ENCODE peak calls at places on chromosome 17, in four cellular contexts. G is adipocyte, E is PC-9, R is A549. X is an unnamed sample.
A peak's percentile ranks its signal among the peaks of the same experiment; 100 is the strongest.

GRCh38 chr17:80991645-80992076 is at the start of gene CHMP6:
- DNase-seq in G (peak; percentile 86), E (peak; percentile 71), R (peak; percentile 87), X (peak; percentile 58)

GRCh38 chr17:75697651-75698291 is 23.5 kb upstream of the ITGB4 start:
- DNase-seq in G (no peak), E (no peak), R (no peak), X (no peak)

GRCh38 chr17:14904406-14904805 is 360.7 kb downstream of the PMP22 start:
- DNase-seq in G (no peak), E (no peak), R (no peak), X (no peak)

GRCh38 chr17:16287563-16288027 is 65.7 kb downstream of the CENPV start:
- DNase-seq in G (peak; percentile 87), E (peak; percentile 58), R (peak; percentile 60), X (peak; percentile 26)

GRCh38 chr17:50468120-50469004 is at the start of gene CHAD:
- DNase-seq in G (peak; percentile 45), E (no peak), R (no peak), X (no peak)

GRCh38 chr17:83008526-83008925 is 70.9 kb upstream of the METRNL start:
- DNase-seq in G (no peak), E (no peak), R (no peak), X (no peak)

GRCh38 chr17:66040402-66040801 is 151.5 kb downstream of the CEP112 start:
- DNase-seq in G (no peak), E (no peak), R (peak; percentile 23), X (no peak)

GRCh38 chr17:16649585-16649984 is 4.1 kb downstream of the ZNF624 start:
- DNase-seq in G (no peak), E (no peak), R (no peak), X (no peak)

GRCh38 chr17:45719335-45720071 is 64.6 kb upstream of the CRHR1 start:
- DNase-seq in G (peak; percentile 60), E (peak; percentile 25), R (peak; percentile 77), X (no peak)

GRCh38 chr17:13931111-13931526 is 138.2 kb upstream of the COX10 start:
- DNase-seq in G (no peak), E (no peak), R (no peak), X (no peak)

GRCh38 chr17:64097196-64097936 is 32.6 kb downstream of the ERN1 start:
- DNase-seq in G (peak; percentile 55), E (no peak), R (no peak), X (no peak)

GRCh38 chr17:81443269-81443668 is 48.0 kb downstream of the BAHCC1 start:
- DNase-seq in G (no peak), E (no peak), R (no peak), X (no peak)

GRCh38 chr17:45405250-45406086 is 27.2 kb downstream of the ARHGAP27 start:
- DNase-seq in G (no peak), E (no peak), R (peak; percentile 42), X (peak; percentile 54)

GRCh38 chr17:80861892-80862291 is 129.7 kb upstream of the CHMP6 start:
- DNase-seq in G (peak; percentile 16), E (no peak), R (peak; percentile 58), X (peak; percentile 42)

GRCh38 chr17:42199411-42200011 is 5.2 kb upstream of the GHDC start:
- DNase-seq in G (no peak), E (no peak), R (no peak), X (no peak)

GRCh38 chr17:17035920-17036319 is 6.3 kb upstream of the MPRIP start:
- DNase-seq in G (no peak), E (no peak), R (no peak), X (no peak)

GRCh38 chr17:59893617-59894100 is 738 bp downstream of the RPS6KB1 start:
- DNase-seq in G (peak; percentile 55), E (no peak), R (peak; percentile 34), X (peak; percentile 59)

GRCh38 chr17:16091773-16092172 is 92.1 kb downstream of the TTC19 start:
- DNase-seq in G (no peak), E (no peak), R (no peak), X (no peak)

GRCh38 chr17:75679706-75680201 is 12.6 kb downstream of the SAP30BP start:
- DNase-seq in G (peak; percentile 51), E (peak; percentile 77), R (peak; percentile 89), X (no peak)

GRCh38 chr17:80821546-80821945 is 170.1 kb upstream of the CHMP6 start:
- DNase-seq in G (no peak), E (no peak), R (no peak), X (no peak)

GRCh38 chr17:61659437-61659836 is 68.4 kb upstream of the NACA2 start:
- DNase-seq in G (no peak), E (no peak), R (no peak), X (no peak)

GRCh38 chr17:45813051-45813731 is 29.1 kb downstream of the CRHR1 start:
- DNase-seq in G (peak; percentile 15), E (no peak), R (no peak), X (no peak)

GRCh38 chr17:79696159-79696982 is 34.4 kb upstream of the ENPP7 start:
- DNase-seq in G (no peak), E (peak; percentile 19), R (no peak), X (no peak)

GRCh38 chr17:49431743-49432142 is 17.1 kb upstream of the PHB1 start:
- DNase-seq in G (no peak), E (no peak), R (no peak), X (no peak)

GRCh38 chr17:17494499-17495447 is 1.4 kb downstream of the RASD1 start:
- DNase-seq in G (peak; percentile 62), E (no peak), R (no peak), X (no peak)

GRCh38 chr17:72952220-72952619 is 140.3 kb downstream of the SLC39A11 start:
- DNase-seq in G (no peak), E (no peak), R (no peak), X (no peak)

GRCh38 chr17:10041287-10041612 is 136.2 kb upstream of the RCVRN start:
- DNase-seq in G (no peak), E (no peak), R (peak; percentile 51), X (no peak)

GRCh38 chr17:3801043-3801746 is at the start of gene ITGAE:
- DNase-seq in G (no peak), E (no peak), R (no peak), X (no peak)

GRCh38 chr17:81128774-81129173 is 36.5 kb upstream of the PVALEF start:
- DNase-seq in G (no peak), E (no peak), R (no peak), X (no peak)

GRCh38 chr17:57629470-57629869 is 115.6 kb downstream of the CCDC182 start:
- DNase-seq in G (no peak), E (no peak), R (no peak), X (no peak)

GRCh38 chr17:15510361-15510760 is 42.9 kb upstream of the CDRT4 start:
- DNase-seq in G (peak; percentile 56), E (peak; percentile 4), R (peak; percentile 41), X (no peak)

GRCh38 chr17:55420776-55421178 is 858 bp downstream of the MMD start:
- DNase-seq in G (peak; percentile 59), E (no peak), R (no peak), X (peak; percentile 27)

GRCh38 chr17:68351395-68351794 is 60.1 kb downstream of the ARSG start:
- DNase-seq in G (peak; percentile 21), E (no peak), R (peak; percentile 37), X (no peak)

GRCh38 chr17:50977487-50978159 is 111.5 kb upstream of the TOB1 start:
- DNase-seq in G (no peak), E (no peak), R (no peak), X (no peak)

DNA sequence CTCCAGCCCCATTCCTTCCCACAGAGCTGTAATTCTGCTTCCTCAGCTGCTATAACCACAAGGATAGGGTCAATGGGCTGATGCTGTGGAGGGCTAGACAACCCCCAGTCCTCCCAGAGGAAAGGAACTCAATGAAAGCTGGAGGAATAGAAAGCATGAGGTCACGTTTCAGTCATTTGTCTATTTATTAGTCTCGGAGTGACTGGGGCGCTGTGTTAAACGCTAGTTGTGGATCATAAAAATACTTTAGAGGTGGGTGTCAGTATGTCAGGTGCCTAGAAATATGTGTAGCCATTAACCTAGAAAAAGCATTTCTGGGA is 791 bp upstream of the CCL3L1 start:
- DNase-seq in G (no peak), E (no peak), R (no peak), X (no peak)
- H3K4me3 ChIP-seq in G (no peak overlapping the region), E (no peak overlapping the region), R (no peak overlapping the region), X (no peak overlapping the region)

GRCh38 chr17:19284005-19284959 is 47.1 kb downstream of the EPN2 start:
- DNase-seq in G (no peak), E (no peak), R (no peak), X (peak; percentile 73)
- H3K4me3 ChIP-seq in G (no peak overlapping the region), E (no peak overlapping the region), R (no peak overlapping the region), X (peak overlapping the region; percentile 66)

DNA sequence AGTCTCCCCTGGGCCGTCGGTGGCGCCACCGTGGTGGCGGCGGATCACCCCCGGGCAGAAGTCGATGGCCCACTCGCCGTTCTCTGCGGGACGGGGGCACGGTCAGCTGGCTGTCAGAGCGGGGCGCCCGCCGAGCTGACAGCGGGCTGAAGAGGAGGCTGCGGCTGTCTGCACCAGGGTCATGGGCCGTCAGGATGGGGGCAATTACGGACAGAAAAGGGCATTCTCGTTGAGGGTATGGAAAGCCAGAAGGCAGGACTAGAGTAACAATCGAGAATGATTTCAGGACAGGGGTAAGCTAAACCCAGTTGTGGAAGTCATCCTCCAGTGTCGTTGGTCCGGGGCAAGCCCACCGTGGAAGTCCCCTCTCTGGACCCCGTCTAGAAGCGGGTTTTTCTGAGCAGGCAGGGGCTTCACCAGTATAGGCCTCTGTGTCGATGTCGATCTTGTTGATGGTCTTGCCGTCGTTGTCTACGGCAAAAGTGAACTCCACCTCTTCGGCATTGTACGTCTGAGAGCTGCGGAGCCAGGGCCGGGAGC is 1.7 kb downstream of the CHRNE start:
- DNase-seq in G (no peak), E (no peak), R (no peak), X (no peak)
- H3K4me3 ChIP-seq in G (no peak overlapping the region), E (no peak overlapping the region), R (no peak overlapping the region), X (peak overlapping the region; percentile 48)

GRCh38 chr17:77475012-77475976 is 334.5 kb downstream of the SEC14L1 start:
- DNase-seq in G (peak; percentile 40), E (no peak), R (no peak), X (peak; percentile 57)
- H3K4me3 ChIP-seq in G (no peak overlapping the region), E (no peak overlapping the region), R (no peak overlapping the region), X (peak overlapping the region; percentile 74)

X was measured in CD4-positive, CD25-positive, alpha-beta regulatory T cell.